ENCODE peak calls at places on chromosomes 7 and 10, in eight cellular contexts. One of them, this sample, is unnamed. For H3K4me1, the result is how much of the 10 kb centered on the place peaks cover.

GRCh38 chr10:129973674-129974059 is 9.6 kb upstream of the EBF3 start:
- DNase-seq in CD8-positive, alpha-beta T cell: no peak
- DNase-seq in NT2/D1: no peak
- DNase-seq in transverse colon: no peak
- DNase-seq in right cardiac atrium: no peak
- DNase-seq in neural progenitor cell: no peak
- DNase-seq in HCT116: no peak
- DNase-seq in GM23248: no peak
- DNase-seq in this sample: no peak

GRCh38 chr7:50657341-50657873 is 92.2 kb upstream of the DDC start:
- DNase-seq in GM23248: peak
- DNase-seq in transverse colon: peak
- DNase-seq in NT2/D1: no peak
- DNase-seq in CD8-positive, alpha-beta T cell: no peak
- DNase-seq in right cardiac atrium: peak
- DNase-seq in HCT116: no peak
- DNase-seq in neural progenitor cell: no peak
- DNase-seq in this sample: no peak

GRCh38 chr10:78383378-78383777 is 349.7 kb downstream of the RPS24 start:
- DNase-seq in transverse colon: no peak
- DNase-seq in HCT116: no peak
- DNase-seq in neural progenitor cell: no peak
- DNase-seq in CD8-positive, alpha-beta T cell: no peak
- DNase-seq in GM23248: no peak
- DNase-seq in NT2/D1: no peak
- DNase-seq in right cardiac atrium: no peak
- DNase-seq in this sample: no peak

GRCh38 chr7:112370436-112370835 is 79.8 kb upstream of the IFRD1 start:
- DNase-seq in CD8-positive, alpha-beta T cell: no peak
- DNase-seq in NT2/D1: no peak
- DNase-seq in right cardiac atrium: no peak
- DNase-seq in neural progenitor cell: no peak
- DNase-seq in transverse colon: peak
- DNase-seq in GM23248: no peak
- DNase-seq in HCT116: no peak
- DNase-seq in this sample: no peak

GRCh38 chr7:44305564-44306507 is 19.6 kb downstream of the CAMK2B start:
- DNase-seq in GM23248: no peak
- DNase-seq in HCT116: no peak
- DNase-seq in CD8-positive, alpha-beta T cell: peak
- DNase-seq in right cardiac atrium: peak
- DNase-seq in NT2/D1: no peak
- DNase-seq in transverse colon: no peak
- DNase-seq in neural progenitor cell: no peak
- DNase-seq in this sample: no peak

GRCh38 chr10:60314306-60314940 is 75.3 kb downstream of the ANK3 start:
- DNase-seq in right cardiac atrium: no peak
- DNase-seq in neural progenitor cell: no peak
- DNase-seq in NT2/D1: no peak
- DNase-seq in transverse colon: no peak
- DNase-seq in GM23248: peak
- DNase-seq in HCT116: peak
- DNase-seq in CD8-positive, alpha-beta T cell: no peak
- DNase-seq in this sample: no peak

GRCh38 chr10:58481569-58482109 is 31.0 kb upstream of the BICC1 start:
- DNase-seq in GM23248: no peak
- DNase-seq in transverse colon: no peak
- DNase-seq in HCT116: no peak
- DNase-seq in CD8-positive, alpha-beta T cell: no peak
- DNase-seq in neural progenitor cell: no peak
- DNase-seq in right cardiac atrium: no peak
- DNase-seq in NT2/D1: no peak
- DNase-seq in this sample: no peak

GRCh38 chr10:69180525-69181204 is 631 bp downstream of the SUPV3L1 start:
- DNase-seq in transverse colon: no peak
- DNase-seq in right cardiac atrium: no peak
- DNase-seq in CD8-positive, alpha-beta T cell: no peak
- DNase-seq in GM23248: peak
- DNase-seq in NT2/D1: no peak
- DNase-seq in neural progenitor cell: peak
- DNase-seq in HCT116: no peak
- DNase-seq in this sample: no peak

GRCh38 chr7:136687693-136688322 is 180.6 kb upstream of the CHRM2 start:
- DNase-seq in HCT116: no peak
- DNase-seq in neural progenitor cell: peak
- DNase-seq in right cardiac atrium: no peak
- DNase-seq in CD8-positive, alpha-beta T cell: no peak
- DNase-seq in transverse colon: no peak
- DNase-seq in NT2/D1: no peak
- DNase-seq in GM23248: peak
- DNase-seq in this sample: no peak

GRCh38 chr7:518630-519428 is 817 bp downstream of the PDGFA start:
- DNase-seq in neural progenitor cell: peak
- DNase-seq in GM23248: peak
- DNase-seq in HCT116: no peak
- DNase-seq in NT2/D1: no peak
- DNase-seq in CD8-positive, alpha-beta T cell: no peak
- DNase-seq in transverse colon: peak
- DNase-seq in right cardiac atrium: peak
- DNase-seq in this sample: no peak

GRCh38 chr7:81284576-81284975 is 365.7 kb upstream of the SEMA3C start:
- DNase-seq in right cardiac atrium: no peak
- DNase-seq in neural progenitor cell: no peak
- DNase-seq in CD8-positive, alpha-beta T cell: no peak
- DNase-seq in HCT116: peak
- DNase-seq in GM23248: peak
- DNase-seq in transverse colon: no peak
- DNase-seq in NT2/D1: no peak
- DNase-seq in this sample: no peak

GRCh38 chr7:7323352-7323751 is 141.0 kb downstream of the C1GALT1 start:
- DNase-seq in transverse colon: no peak
- DNase-seq in NT2/D1: no peak
- DNase-seq in neural progenitor cell: no peak
- DNase-seq in HCT116: no peak
- DNase-seq in GM23248: no peak
- DNase-seq in right cardiac atrium: no peak
- DNase-seq in CD8-positive, alpha-beta T cell: no peak
- DNase-seq in this sample: no peak

GRCh38 chr10:80471715-80472233 is 17.7 kb downstream of the TSPAN14 start:
- DNase-seq in transverse colon: no peak
- DNase-seq in HCT116: peak
- DNase-seq in NT2/D1: no peak
- DNase-seq in GM23248: no peak
- DNase-seq in neural progenitor cell: no peak
- DNase-seq in right cardiac atrium: no peak
- DNase-seq in CD8-positive, alpha-beta T cell: no peak
- DNase-seq in this sample: no peak

GRCh38 chr10:80471009-80471408 is 16.9 kb downstream of the TSPAN14 start:
- DNase-seq in CD8-positive, alpha-beta T cell: no peak
- DNase-seq in right cardiac atrium: no peak
- DNase-seq in GM23248: no peak
- DNase-seq in NT2/D1: no peak
- DNase-seq in transverse colon: no peak
- DNase-seq in neural progenitor cell: no peak
- DNase-seq in HCT116: no peak
- DNase-seq in this sample: no peak

GRCh38 chr10:80473096-80473657 is 19.1 kb downstream of the TSPAN14 start:
- DNase-seq in transverse colon: no peak
- DNase-seq in HCT116: no peak
- DNase-seq in NT2/D1: no peak
- DNase-seq in right cardiac atrium: no peak
- DNase-seq in CD8-positive, alpha-beta T cell: no peak
- DNase-seq in neural progenitor cell: no peak
- DNase-seq in GM23248: no peak
- DNase-seq in this sample: no peak

GRCh38 chr10:80473692-80474596 is 19.8 kb downstream of the TSPAN14 start:
- DNase-seq in CD8-positive, alpha-beta T cell: no peak
- DNase-seq in NT2/D1: no peak
- DNase-seq in GM23248: no peak
- DNase-seq in right cardiac atrium: no peak
- DNase-seq in neural progenitor cell: no peak
- DNase-seq in HCT116: no peak
- DNase-seq in transverse colon: no peak
- DNase-seq in this sample: no peak

GRCh38 chr10:80472234-80473095 is 18.4 kb downstream of the TSPAN14 start:
- DNase-seq in right cardiac atrium: no peak
- DNase-seq in GM23248: peak
- DNase-seq in HCT116: no peak
- DNase-seq in neural progenitor cell: no peak
- DNase-seq in NT2/D1: no peak
- DNase-seq in CD8-positive, alpha-beta T cell: no peak
- DNase-seq in transverse colon: no peak
- DNase-seq in this sample: peak
- H3K4me1 ChIP-seq in right cardiac atrium: under half
- H3K4me1 ChIP-seq in GM23248: under half
- H3K4me1 ChIP-seq in HCT116: half or more
- H3K4me1 ChIP-seq in neural progenitor cell: under half
- H3K4me1 ChIP-seq in NT2/D1: under half
- H3K4me1 ChIP-seq in CD8-positive, alpha-beta T cell: half or more
- H3K4me1 ChIP-seq in transverse colon: under half
- H3K4me1 ChIP-seq in this sample: half or more

GRCh38 chr7:41145656-41146055 is 557.2 kb downstream of the INHBA start:
- DNase-seq in right cardiac atrium: no peak
- DNase-seq in transverse colon: no peak
- DNase-seq in neural progenitor cell: no peak
- DNase-seq in CD8-positive, alpha-beta T cell: no peak
- DNase-seq in GM23248: no peak
- DNase-seq in NT2/D1: no peak
- DNase-seq in HCT116: no peak
- DNase-seq in this sample: no peak
- H3K4me1 ChIP-seq in right cardiac atrium: under half
- H3K4me1 ChIP-seq in transverse colon: under half
- H3K4me1 ChIP-seq in neural progenitor cell: under half
- H3K4me1 ChIP-seq in CD8-positive, alpha-beta T cell: under half
- H3K4me1 ChIP-seq in GM23248: under half
- H3K4me1 ChIP-seq in NT2/D1: under half
- H3K4me1 ChIP-seq in HCT116: under half
- H3K4me1 ChIP-seq in this sample: under half

DNA sequence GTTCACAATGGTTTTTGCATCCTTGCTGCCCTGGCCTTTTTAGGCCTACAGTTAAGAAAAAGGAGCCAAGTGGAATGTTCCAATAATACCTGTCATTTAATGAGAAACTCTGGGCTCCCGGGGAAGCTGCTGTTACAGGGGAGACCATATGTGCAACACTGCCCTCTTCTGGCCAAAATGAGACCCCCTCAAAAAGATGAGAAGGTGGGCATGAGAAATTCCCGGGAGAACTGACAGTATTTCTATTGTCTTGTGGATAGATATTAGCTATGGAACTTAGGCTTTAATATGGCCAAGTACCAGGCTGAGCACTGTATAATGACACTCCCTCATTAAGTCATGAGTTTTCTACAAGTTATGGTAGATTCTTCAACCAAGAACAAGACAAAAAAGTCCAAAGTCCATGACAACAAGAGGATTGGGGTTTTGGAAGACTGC is 99.4 kb downstream of the CCDC3 start:
- DNase-seq in NT2/D1: peak
- DNase-seq in transverse colon: peak
- DNase-seq in HCT116: peak
- DNase-seq in CD8-positive, alpha-beta T cell: peak
- DNase-seq in right cardiac atrium: peak
- DNase-seq in neural progenitor cell: peak
- DNase-seq in GM23248: peak
- DNase-seq in this sample: peak
- H3K4me1 ChIP-seq in NT2/D1: under half
- H3K4me1 ChIP-seq in transverse colon: under half
- H3K4me1 ChIP-seq in HCT116: under half
- H3K4me1 ChIP-seq in CD8-positive, alpha-beta T cell: under half
- H3K4me1 ChIP-seq in right cardiac atrium: under half
- H3K4me1 ChIP-seq in neural progenitor cell: under half
- H3K4me1 ChIP-seq in GM23248: under half
- H3K4me1 ChIP-seq in this sample: under half

GRCh38 chr7:74183653-74184450 is 9.7 kb downstream of the EIF4H start:
- DNase-seq in HCT116: no peak
- DNase-seq in neural progenitor cell: peak
- DNase-seq in CD8-positive, alpha-beta T cell: no peak
- DNase-seq in right cardiac atrium: no peak
- DNase-seq in NT2/D1: no peak
- DNase-seq in GM23248: peak
- DNase-seq in transverse colon: no peak
- DNase-seq in this sample: no peak

GRCh38 chr7:74181821-74182220 is 7.7 kb downstream of the EIF4H start:
- DNase-seq in GM23248: no peak
- DNase-seq in CD8-positive, alpha-beta T cell: no peak
- DNase-seq in NT2/D1: no peak
- DNase-seq in transverse colon: no peak
- DNase-seq in HCT116: no peak
- DNase-seq in neural progenitor cell: no peak
- DNase-seq in right cardiac atrium: no peak
- DNase-seq in this sample: no peak

GRCh38 chr7:74180866-74181265 is 6.7 kb downstream of the EIF4H start:
- DNase-seq in GM23248: no peak
- DNase-seq in NT2/D1: no peak
- DNase-seq in right cardiac atrium: no peak
- DNase-seq in neural progenitor cell: no peak
- DNase-seq in CD8-positive, alpha-beta T cell: no peak
- DNase-seq in transverse colon: no peak
- DNase-seq in HCT116: no peak
- DNase-seq in this sample: no peak

GRCh38 chr7:74183142-74183541 is 9.0 kb downstream of the EIF4H start:
- DNase-seq in right cardiac atrium: no peak
- DNase-seq in transverse colon: peak
- DNase-seq in GM23248: no peak
- DNase-seq in neural progenitor cell: no peak
- DNase-seq in HCT116: no peak
- DNase-seq in NT2/D1: no peak
- DNase-seq in CD8-positive, alpha-beta T cell: no peak
- DNase-seq in this sample: no peak

DNA sequence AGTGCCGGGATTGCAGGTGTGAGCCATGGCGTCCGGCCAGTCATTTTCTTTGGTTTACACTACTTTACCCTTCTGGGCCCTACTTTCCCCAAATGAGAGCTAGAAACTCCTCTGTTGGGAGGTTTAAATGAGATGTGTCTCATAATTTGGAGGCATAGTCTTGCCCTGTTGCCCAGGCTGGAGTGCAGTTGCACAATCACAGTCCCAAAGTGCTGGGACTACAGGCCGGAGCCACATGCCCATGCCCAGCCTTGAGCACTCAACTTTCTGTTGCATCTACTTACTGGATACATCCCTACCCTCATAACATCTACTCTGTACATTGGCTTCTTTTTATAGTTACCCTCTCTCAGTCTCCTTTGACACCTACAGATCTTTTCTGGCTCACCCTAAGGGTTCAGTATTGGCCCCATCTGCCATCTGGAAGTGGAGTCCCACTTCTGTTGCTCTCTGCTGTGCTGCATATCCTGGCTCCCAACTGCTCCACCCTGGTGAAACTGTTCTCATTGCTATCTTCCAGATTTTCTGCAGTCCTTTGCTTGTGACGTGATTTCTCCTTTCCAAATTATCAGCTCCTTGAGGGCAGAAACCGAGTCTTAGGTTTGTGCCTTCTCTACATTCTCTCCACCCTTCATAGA is 8.4 kb downstream of the EIF4H start:
- DNase-seq in HCT116: no peak
- DNase-seq in neural progenitor cell: no peak
- DNase-seq in NT2/D1: no peak
- DNase-seq in right cardiac atrium: no peak
- DNase-seq in transverse colon: no peak
- DNase-seq in CD8-positive, alpha-beta T cell: no peak
- DNase-seq in GM23248: no peak
- DNase-seq in this sample: no peak
- H3K4me1 ChIP-seq in HCT116: half or more
- H3K4me1 ChIP-seq in neural progenitor cell: under half
- H3K4me1 ChIP-seq in NT2/D1: under half
- H3K4me1 ChIP-seq in right cardiac atrium: under half
- H3K4me1 ChIP-seq in transverse colon: half or more
- H3K4me1 ChIP-seq in CD8-positive, alpha-beta T cell: half or more
- H3K4me1 ChIP-seq in GM23248: half or more
- H3K4me1 ChIP-seq in this sample: half or more

GRCh38 chr7:4255336-4255735 is 426.8 kb upstream of the FOXK1 start:
- DNase-seq in GM23248: no peak
- DNase-seq in neural progenitor cell: no peak
- DNase-seq in right cardiac atrium: no peak
- DNase-seq in HCT116: no peak
- DNase-seq in NT2/D1: no peak
- DNase-seq in CD8-positive, alpha-beta T cell: no peak
- DNase-seq in transverse colon: no peak
- DNase-seq in this sample: no peak
- H3K4me1 ChIP-seq in GM23248: under half
- H3K4me1 ChIP-seq in neural progenitor cell: under half
- H3K4me1 ChIP-seq in right cardiac atrium: under half
- H3K4me1 ChIP-seq in HCT116: under half
- H3K4me1 ChIP-seq in NT2/D1: under half
- H3K4me1 ChIP-seq in CD8-positive, alpha-beta T cell: under half
- H3K4me1 ChIP-seq in transverse colon: under half
- H3K4me1 ChIP-seq in this sample: under half